ENCODE peak calls at places on chromosome 6, in nine cellular contexts. One of them, this sample, is unnamed.

GRCh38 chr6:140462495-140463311 is 1088.3 kb upstream of the CITED2 start:
- DNase-seq in stomach: no peak
- DNase-seq in OCI-LY7: no peak
- DNase-seq in fibroblast of mammary gland: peak
- DNase-seq in activated B cell treated with CpG ODN at 0.5 μM for 24 hours: no peak
- DNase-seq in cardiac muscle cell: peak
- DNase-seq in D721Med: no peak
- DNase-seq in uterus: no peak
- DNase-seq in endothelial cell: no peak
- DNase-seq in this sample: peak

GRCh38 chr6:109010703-109011102 is 83.9 kb downstream of the SESN1 start:
- DNase-seq in fibroblast of mammary gland: no peak
- DNase-seq in OCI-LY7: no peak
- DNase-seq in activated B cell treated with CpG ODN at 0.5 μM for 24 hours: no peak
- DNase-seq in cardiac muscle cell: no peak
- DNase-seq in endothelial cell: no peak
- DNase-seq in D721Med: no peak
- DNase-seq in uterus: no peak
- DNase-seq in stomach: no peak
- DNase-seq in this sample: no peak

GRCh38 chr6:167709196-167709595 is 117.5 kb upstream of the AFDN start:
- DNase-seq in stomach: no peak
- DNase-seq in cardiac muscle cell: no peak
- DNase-seq in D721Med: no peak
- DNase-seq in OCI-LY7: no peak
- DNase-seq in fibroblast of mammary gland: no peak
- DNase-seq in uterus: no peak
- DNase-seq in endothelial cell: no peak
- DNase-seq in activated B cell treated with CpG ODN at 0.5 μM for 24 hours: no peak
- DNase-seq in this sample: no peak

GRCh38 chr6:10582774-10583508 is 61.8 kb downstream of the GCNT2 start:
- DNase-seq in cardiac muscle cell: no peak
- DNase-seq in fibroblast of mammary gland: no peak
- DNase-seq in activated B cell treated with CpG ODN at 0.5 μM for 24 hours: no peak
- DNase-seq in endothelial cell: no peak
- DNase-seq in uterus: no peak
- DNase-seq in stomach: peak
- DNase-seq in D721Med: no peak
- DNase-seq in OCI-LY7: no peak
- DNase-seq in this sample: no peak

GRCh38 chr6:115467726-115468125 is 593.0 kb downstream of the FRK start:
- DNase-seq in cardiac muscle cell: no peak
- DNase-seq in stomach: no peak
- DNase-seq in fibroblast of mammary gland: no peak
- DNase-seq in D721Med: no peak
- DNase-seq in OCI-LY7: no peak
- DNase-seq in endothelial cell: no peak
- DNase-seq in uterus: no peak
- DNase-seq in activated B cell treated with CpG ODN at 0.5 μM for 24 hours: no peak
- DNase-seq in this sample: no peak

GRCh38 chr6:44284119-44284518 is 13.9 kb downstream of the TMEM151B start:
- DNase-seq in cardiac muscle cell: no peak
- DNase-seq in D721Med: no peak
- DNase-seq in activated B cell treated with CpG ODN at 0.5 μM for 24 hours: no peak
- DNase-seq in fibroblast of mammary gland: no peak
- DNase-seq in stomach: no peak
- DNase-seq in uterus: no peak
- DNase-seq in endothelial cell: no peak
- DNase-seq in OCI-LY7: no peak
- DNase-seq in this sample: no peak

GRCh38 chr6:4803343-4803744 is 27.1 kb downstream of the CDYL start:
- DNase-seq in cardiac muscle cell: no peak
- DNase-seq in D721Med: no peak
- DNase-seq in endothelial cell: no peak
- DNase-seq in stomach: no peak
- DNase-seq in OCI-LY7: no peak
- DNase-seq in uterus: no peak
- DNase-seq in activated B cell treated with CpG ODN at 0.5 μM for 24 hours: no peak
- DNase-seq in fibroblast of mammary gland: no peak
- DNase-seq in this sample: no peak

GRCh38 chr6:107627928-107628327 is 138.0 kb downstream of the SOBP start:
- DNase-seq in endothelial cell: no peak
- DNase-seq in activated B cell treated with CpG ODN at 0.5 μM for 24 hours: no peak
- DNase-seq in stomach: no peak
- DNase-seq in cardiac muscle cell: no peak
- DNase-seq in D721Med: no peak
- DNase-seq in uterus: no peak
- DNase-seq in OCI-LY7: no peak
- DNase-seq in fibroblast of mammary gland: no peak
- DNase-seq in this sample: no peak

GRCh38 chr6:105300090-105300489 is 102.8 kb downstream of the PREP start:
- DNase-seq in uterus: no peak
- DNase-seq in fibroblast of mammary gland: peak
- DNase-seq in OCI-LY7: no peak
- DNase-seq in D721Med: no peak
- DNase-seq in activated B cell treated with CpG ODN at 0.5 μM for 24 hours: no peak
- DNase-seq in cardiac muscle cell: no peak
- DNase-seq in stomach: no peak
- DNase-seq in endothelial cell: no peak
- DNase-seq in this sample: no peak

GRCh38 chr6:82954351-82954750 is 111.3 kb downstream of the UBE3D start:
- DNase-seq in stomach: no peak
- DNase-seq in D721Med: no peak
- DNase-seq in fibroblast of mammary gland: no peak
- DNase-seq in cardiac muscle cell: no peak
- DNase-seq in OCI-LY7: no peak
- DNase-seq in activated B cell treated with CpG ODN at 0.5 μM for 24 hours: no peak
- DNase-seq in endothelial cell: no peak
- DNase-seq in uterus: no peak
- DNase-seq in this sample: no peak

GRCh38 chr6:33967966-33968724 is 164.3 kb upstream of the MLN start:
- DNase-seq in uterus: no peak
- DNase-seq in D721Med: no peak
- DNase-seq in stomach: no peak
- DNase-seq in fibroblast of mammary gland: peak
- DNase-seq in OCI-LY7: no peak
- DNase-seq in activated B cell treated with CpG ODN at 0.5 μM for 24 hours: no peak
- DNase-seq in endothelial cell: no peak
- DNase-seq in cardiac muscle cell: peak
- DNase-seq in this sample: no peak
- TF ChIP-seq CTCF in uterus: no peak
- TF ChIP-seq CTCF in D721Med: peak
- TF ChIP-seq CTCF in stomach: no peak
- TF ChIP-seq CTCF in fibroblast of mammary gland: peak
- TF ChIP-seq CTCF in OCI-LY7: peak
- TF ChIP-seq CTCF in activated B cell treated with CpG ODN at 0.5 μM for 24 hours: no peak
- TF ChIP-seq CTCF in endothelial cell: peak
- TF ChIP-seq CTCF in cardiac muscle cell: peak
- TF ChIP-seq CTCF in this sample: no peak

GRCh38 chr6:35419431-35419830 is 32.7 kb upstream of the FANCE start:
- DNase-seq in endothelial cell: no peak
- DNase-seq in cardiac muscle cell: peak
- DNase-seq in fibroblast of mammary gland: peak
- DNase-seq in uterus: no peak
- DNase-seq in activated B cell treated with CpG ODN at 0.5 μM for 24 hours: no peak
- DNase-seq in stomach: no peak
- DNase-seq in D721Med: no peak
- DNase-seq in OCI-LY7: peak
- DNase-seq in this sample: no peak
- TF ChIP-seq CTCF in endothelial cell: no peak
- TF ChIP-seq CTCF in cardiac muscle cell: peak
- TF ChIP-seq CTCF in fibroblast of mammary gland: peak
- TF ChIP-seq CTCF in uterus: no peak
- TF ChIP-seq CTCF in activated B cell treated with CpG ODN at 0.5 μM for 24 hours: no peak
- TF ChIP-seq CTCF in stomach: no peak
- TF ChIP-seq CTCF in D721Med: peak
- TF ChIP-seq CTCF in OCI-LY7: peak
- TF ChIP-seq CTCF in this sample: no peak

GRCh38 chr6:85576479-85576878 is 17.2 kb downstream of the SNX14 start:
- DNase-seq in activated B cell treated with CpG ODN at 0.5 μM for 24 hours: no peak
- DNase-seq in D721Med: no peak
- DNase-seq in fibroblast of mammary gland: no peak
- DNase-seq in uterus: no peak
- DNase-seq in stomach: no peak
- DNase-seq in cardiac muscle cell: peak
- DNase-seq in endothelial cell: no peak
- DNase-seq in OCI-LY7: no peak
- DNase-seq in this sample: no peak

GRCh38 chr6:85580104-85580877 is 13.4 kb downstream of the SNX14 start:
- DNase-seq in activated B cell treated with CpG ODN at 0.5 μM for 24 hours: no peak
- DNase-seq in uterus: no peak
- DNase-seq in endothelial cell: no peak
- DNase-seq in stomach: peak
- DNase-seq in D721Med: no peak
- DNase-seq in fibroblast of mammary gland: peak
- DNase-seq in cardiac muscle cell: no peak
- DNase-seq in OCI-LY7: no peak
- DNase-seq in this sample: peak

GRCh38 chr6:85581572-85581971 is 12.1 kb downstream of the SNX14 start:
- DNase-seq in cardiac muscle cell: no peak
- DNase-seq in D721Med: no peak
- DNase-seq in activated B cell treated with CpG ODN at 0.5 μM for 24 hours: no peak
- DNase-seq in uterus: no peak
- DNase-seq in fibroblast of mammary gland: no peak
- DNase-seq in endothelial cell: no peak
- DNase-seq in stomach: no peak
- DNase-seq in OCI-LY7: no peak
- DNase-seq in this sample: no peak

GRCh38 chr6:85579581-85579980 is 14.1 kb downstream of the SNX14 start:
- DNase-seq in activated B cell treated with CpG ODN at 0.5 μM for 24 hours: no peak
- DNase-seq in OCI-LY7: no peak
- DNase-seq in fibroblast of mammary gland: no peak
- DNase-seq in stomach: no peak
- DNase-seq in D721Med: no peak
- DNase-seq in endothelial cell: no peak
- DNase-seq in uterus: no peak
- DNase-seq in cardiac muscle cell: no peak
- DNase-seq in this sample: no peak

DNA sequence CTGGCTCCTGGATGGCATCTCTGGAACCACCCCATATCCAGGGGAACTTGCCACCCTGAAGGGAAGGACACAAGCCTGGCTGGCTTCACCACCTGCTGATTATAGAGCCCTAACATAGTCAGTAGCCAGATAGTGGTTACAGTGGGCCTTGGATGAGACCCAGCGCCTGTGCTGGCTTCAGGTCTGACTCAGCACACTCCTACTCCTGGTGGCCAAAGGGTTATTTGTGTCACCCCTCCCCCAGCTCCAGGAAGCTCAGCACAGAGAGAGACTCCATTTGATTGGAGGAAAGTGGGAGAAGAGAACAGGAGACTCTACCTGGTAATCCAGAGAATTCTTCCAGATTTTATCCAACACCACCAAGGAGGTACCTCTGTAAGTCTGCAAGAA is 12.8 kb downstream of the SNX14 start:
- DNase-seq in OCI-LY7: no peak
- DNase-seq in activated B cell treated with CpG ODN at 0.5 μM for 24 hours: no peak
- DNase-seq in cardiac muscle cell: peak
- DNase-seq in stomach: peak
- DNase-seq in endothelial cell: no peak
- DNase-seq in D721Med: no peak
- DNase-seq in fibroblast of mammary gland: peak
- DNase-seq in uterus: no peak
- DNase-seq in this sample: peak
- TF ChIP-seq CTCF in OCI-LY7: no peak
- TF ChIP-seq CTCF in activated B cell treated with CpG ODN at 0.5 μM for 24 hours: no peak
- TF ChIP-seq CTCF in cardiac muscle cell: no peak
- TF ChIP-seq CTCF in stomach: no peak
- TF ChIP-seq CTCF in endothelial cell: no peak
- TF ChIP-seq CTCF in D721Med: no peak
- TF ChIP-seq CTCF in fibroblast of mammary gland: no peak
- TF ChIP-seq CTCF in uterus: no peak
- TF ChIP-seq CTCF in this sample: no peak

GRCh38 chr6:18748314-18748713 is 361.2 kb downstream of the RNF144B start:
- DNase-seq in uterus: no peak
- DNase-seq in stomach: no peak
- DNase-seq in activated B cell treated with CpG ODN at 0.5 μM for 24 hours: no peak
- DNase-seq in D721Med: no peak
- DNase-seq in cardiac muscle cell: no peak
- DNase-seq in fibroblast of mammary gland: no peak
- DNase-seq in OCI-LY7: no peak
- DNase-seq in endothelial cell: no peak
- DNase-seq in this sample: no peak

GRCh38 chr6:18741741-18742140 is 354.6 kb downstream of the RNF144B start:
- DNase-seq in activated B cell treated with CpG ODN at 0.5 μM for 24 hours: no peak
- DNase-seq in cardiac muscle cell: no peak
- DNase-seq in uterus: no peak
- DNase-seq in fibroblast of mammary gland: peak
- DNase-seq in D721Med: no peak
- DNase-seq in OCI-LY7: no peak
- DNase-seq in endothelial cell: no peak
- DNase-seq in stomach: no peak
- DNase-seq in this sample: no peak

GRCh38 chr6:18746727-18747126 is 359.6 kb downstream of the RNF144B start:
- DNase-seq in fibroblast of mammary gland: no peak
- DNase-seq in stomach: no peak
- DNase-seq in D721Med: no peak
- DNase-seq in activated B cell treated with CpG ODN at 0.5 μM for 24 hours: no peak
- DNase-seq in cardiac muscle cell: no peak
- DNase-seq in uterus: no peak
- DNase-seq in endothelial cell: no peak
- DNase-seq in OCI-LY7: no peak
- DNase-seq in this sample: no peak

GRCh38 chr6:18742406-18742805 is 355.3 kb downstream of the RNF144B start:
- DNase-seq in stomach: no peak
- DNase-seq in activated B cell treated with CpG ODN at 0.5 μM for 24 hours: no peak
- DNase-seq in uterus: no peak
- DNase-seq in fibroblast of mammary gland: peak
- DNase-seq in cardiac muscle cell: peak
- DNase-seq in OCI-LY7: no peak
- DNase-seq in endothelial cell: no peak
- DNase-seq in D721Med: no peak
- DNase-seq in this sample: no peak
- TF ChIP-seq CTCF in stomach: no peak
- TF ChIP-seq CTCF in activated B cell treated with CpG ODN at 0.5 μM for 24 hours: no peak
- TF ChIP-seq CTCF in uterus: no peak
- TF ChIP-seq CTCF in fibroblast of mammary gland: no peak
- TF ChIP-seq CTCF in cardiac muscle cell: no peak
- TF ChIP-seq CTCF in OCI-LY7: no peak
- TF ChIP-seq CTCF in endothelial cell: no peak
- TF ChIP-seq CTCF in D721Med: no peak
- TF ChIP-seq CTCF in this sample: no peak

DNA sequence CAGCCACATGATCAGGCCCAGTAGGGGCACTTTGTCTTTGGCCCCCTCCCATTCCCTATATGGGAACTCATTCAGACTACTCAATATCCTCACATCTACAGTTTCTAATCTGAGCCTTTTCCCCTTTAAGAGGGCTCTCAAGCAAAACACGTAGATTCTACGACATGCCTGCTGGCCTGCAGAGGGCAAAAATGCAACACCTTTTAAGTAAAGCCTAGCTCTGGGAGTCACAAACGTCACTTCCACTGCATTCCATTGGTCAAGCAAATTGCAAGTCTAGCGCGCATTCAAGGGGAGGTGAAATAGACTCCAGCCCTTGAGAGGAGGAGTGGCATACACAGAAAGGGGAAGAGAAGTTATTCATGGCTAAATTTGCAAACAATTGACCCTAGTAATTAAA is 70.6 kb downstream of the CDC40 start:
- DNase-seq in cardiac muscle cell: no peak
- DNase-seq in endothelial cell: no peak
- DNase-seq in activated B cell treated with CpG ODN at 0.5 μM for 24 hours: no peak
- DNase-seq in uterus: no peak
- DNase-seq in OCI-LY7: no peak
- DNase-seq in stomach: no peak
- DNase-seq in fibroblast of mammary gland: no peak
- DNase-seq in D721Med: no peak
- DNase-seq in this sample: no peak
- TF ChIP-seq CTCF in cardiac muscle cell: no peak
- TF ChIP-seq CTCF in endothelial cell: no peak
- TF ChIP-seq CTCF in activated B cell treated with CpG ODN at 0.5 μM for 24 hours: no peak
- TF ChIP-seq CTCF in uterus: no peak
- TF ChIP-seq CTCF in OCI-LY7: no peak
- TF ChIP-seq CTCF in stomach: no peak
- TF ChIP-seq CTCF in fibroblast of mammary gland: no peak
- TF ChIP-seq CTCF in D721Med: no peak
- TF ChIP-seq CTCF in this sample: no peak